ENCODE peak calls at places on chromosomes 12 and 14, in nine cellular contexts. W, A, O, J, U, N, I, Y and F are unnamed samples.

GRCh38 chr12:50901685-50902113 is 50.6 kb upstream of the HIGD1C start:
- DNase-seq in W (no peak), A (no peak), O (no peak), J (no peak), U (no peak), N (no peak), I (no peak), Y (no peak), F (no peak)

GRCh38 chr12:52514471-52515318 is 5.5 kb downstream of the KRT5 start:
- DNase-seq in W (no peak), A (no peak), O (no peak), J (no peak), U (no peak), N (no peak), I (no peak), Y (no peak), F (no peak)

GRCh38 chr12:108831309-108831991 is 25.9 kb downstream of the SSH1 start:
- DNase-seq in W (no peak), A (no peak), O (no peak), J (no peak), U (no peak), N (no peak), I (no peak), Y (no peak), F (no peak)

GRCh38 chr12:64625243-64626077 is 15.2 kb downstream of the RASSF3 start:
- DNase-seq in W (peak; percentile 10), A (no peak), O (peak; percentile 18), J (no peak), U (no peak), N (no peak), I (no peak), Y (no peak), F (no peak)

GRCh38 chr12:95096852-95097251 is 23.4 kb upstream of the NR2C1 start:
- DNase-seq in W (no peak), A (no peak), O (no peak), J (no peak), U (no peak), N (no peak), I (peak; percentile 18), Y (peak; percentile 74), F (no peak)

GRCh38 chr14:104316121-104316722 is 177.8 kb downstream of the KIF26A start:
- DNase-seq in W (no peak), A (no peak), O (no peak), J (no peak), U (peak; percentile 7), N (no peak), I (no peak), Y (no peak), F (no peak)

GRCh38 chr12:56243731-56244181 is 13.9 kb downstream of the SLC39A5 start:
- DNase-seq in W (no peak), A (no peak), O (no peak), J (no peak), U (no peak), N (no peak), I (no peak), Y (no peak), F (no peak)

GRCh38 chr14:77053046-77053841 is 24.7 kb upstream of the IRF2BPL start:
- DNase-seq in W (peak; percentile 71), A (peak; percentile 65), O (peak; percentile 62), J (no peak), U (peak; percentile 92), N (no peak), I (no peak), Y (no peak), F (peak; percentile 61)

GRCh38 chr12:122035292-122035691 is 13.6 kb downstream of the BCL7A start:
- DNase-seq in W (no peak), A (no peak), O (no peak), J (no peak), U (no peak), N (no peak), I (no peak), Y (no peak), F (no peak)

GRCh38 chr14:74973003-74973614 is 17.7 kb upstream of the PGF start:
- DNase-seq in W (no peak), A (no peak), O (no peak), J (no peak), U (no peak), N (no peak), I (no peak), Y (no peak), F (no peak)

GRCh38 chr14:95514131-95515079 is 2.0 kb downstream of the SYNE3 start:
- DNase-seq in W (no peak), A (no peak), O (no peak), J (peak; percentile 53), U (no peak), N (peak; percentile 95), I (no peak), Y (peak; percentile 72), F (no peak)

GRCh38 chr12:46671102-46671501 is 154.7 kb downstream of the SLC38A4 start:
- DNase-seq in W (no peak), A (no peak), O (no peak), J (no peak), U (no peak), N (no peak), I (no peak), Y (no peak), F (no peak)

GRCh38 chr12:47821346-47821706 is 1.6 kb upstream of the HDAC7 start:
- DNase-seq in W (no peak), A (no peak), O (no peak), J (no peak), U (no peak), N (no peak), I (no peak), Y (no peak), F (no peak)

GRCh38 chr12:62543324-62543723 is 76.7 kb downstream of the MON2 start:
- DNase-seq in W (no peak), A (no peak), O (no peak), J (no peak), U (no peak), N (no peak), I (no peak), Y (no peak), F (no peak)

GRCh38 chr12:108369736-108370396 is 30.8 kb upstream of the CMKLR1 start:
- DNase-seq in W (no peak), A (no peak), O (no peak), J (no peak), U (no peak), N (no peak), I (no peak), Y (no peak), F (no peak)

GRCh38 chr14:81400852-81401251 is 728 bp upstream of the STON2 start:
- DNase-seq in W (no peak), A (no peak), O (no peak), J (no peak), U (no peak), N (no peak), I (no peak), Y (peak; percentile 62), F (no peak)

GRCh38 chr14:90578283-90578985 is 181.6 kb downstream of the CALM1 start:
- DNase-seq in W (no peak), A (no peak), O (no peak), J (no peak), U (no peak), N (no peak), I (no peak), Y (no peak), F (no peak)

GRCh38 chr12:66140726-66141125 is 10.2 kb upstream of the LLPH start:
- DNase-seq in W (no peak), A (no peak), O (no peak), J (no peak), U (no peak), N (no peak), I (no peak), Y (no peak), F (no peak)

GRCh38 chr14:67962215-67962644 is 142.7 kb downstream of the RAD51B start:
- DNase-seq in W (no peak), A (no peak), O (no peak), J (no peak), U (no peak), N (no peak), I (no peak), Y (no peak), F (no peak)

GRCh38 chr12:18753481-18754117 is 15.7 kb downstream of the CAPZA3 start:
- DNase-seq in W (no peak), A (no peak), O (no peak), J (no peak), U (peak; percentile 38), N (no peak), I (no peak), Y (no peak), F (no peak)

GRCh38 chr12:70982991-70983390 is 62.5 kb upstream of the PTPRR start:
- DNase-seq in W (no peak), A (no peak), O (no peak), J (no peak), U (no peak), N (no peak), I (no peak), Y (no peak), F (no peak)

GRCh38 chr12:123389560-123390351 is 5.8 kb downstream of the KMT5A start:
- DNase-seq in W (peak; percentile 19), A (no peak), O (no peak), J (no peak), U (peak; percentile 57), N (no peak), I (no peak), Y (no peak), F (peak; percentile 26)

GRCh38 chr12:18794000-18794399 is 56.1 kb downstream of the CAPZA3 start:
- DNase-seq in W (no peak), A (no peak), O (no peak), J (no peak), U (no peak), N (no peak), I (no peak), Y (no peak), F (no peak)

GRCh38 chr14:93546642-93547041 is 115.9 kb downstream of the UNC79 start:
- DNase-seq in W (no peak), A (no peak), O (no peak), J (no peak), U (no peak), N (no peak), I (no peak), Y (no peak), F (no peak)

GRCh38 chr12:1644523-1645438 is 15.8 kb downstream of the WNT5B start:
- DNase-seq in W (no peak), A (no peak), O (no peak), J (peak; percentile 35), U (no peak), N (peak; percentile 83), I (peak; percentile 91), Y (peak; percentile 85), F (no peak)

GRCh38 chr12:52119398-52120254 is 40.1 kb downstream of the SMIM41 start:
- DNase-seq in W (no peak), A (peak; percentile 27), O (no peak), J (peak; percentile 73), U (peak; percentile 86), N (no peak), I (no peak), Y (peak; percentile 63), F (peak; percentile 13)

GRCh38 chr14:100070310-100070709 is 5.1 kb downstream of the EVL start:
- DNase-seq in W (no peak), A (peak; percentile 78), O (no peak), J (no peak), U (no peak), N (no peak), I (no peak), Y (no peak), F (no peak)

GRCh38 chr12:49537709-49538601 is 875 bp upstream of the KCNH3 start:
- DNase-seq in W (peak; percentile 38), A (peak; percentile 21), O (no peak), J (peak; percentile 26), U (no peak), N (peak; percentile 21), I (peak; percentile 58), Y (peak; percentile 34), F (peak; percentile 14)

GRCh38 chr12:130286041-130286440 is 51.6 kb upstream of the PIWIL1 start:
- DNase-seq in W (no peak), A (no peak), O (no peak), J (no peak), U (no peak), N (no peak), I (no peak), Y (no peak), F (no peak)

GRCh38 chr12:53224897-53225634 is 6.9 kb downstream of the RARG start:
- DNase-seq in W (no peak), A (no peak), O (no peak), J (no peak), U (no peak), N (no peak), I (no peak), Y (no peak), F (no peak)

GRCh38 chr14:24237463-24237955 is 4.8 kb downstream of the GMPR2 start:
- DNase-seq in W (no peak), A (no peak), O (no peak), J (no peak), U (no peak), N (no peak), I (no peak), Y (no peak), F (no peak)